ENCODE peak calls at places on chromosomes 12 and 14, in ten cellular contexts. E, U, I, Y, T, D, B, H, Q and S are unnamed samples.
A peak's percentile ranks its signal among the peaks of the same experiment; 100 is the strongest.

GRCh38 chr12:7142057-7142644 is 12.0 kb downstream of the CLSTN3 start:
- DNase-seq in H (no peak), T (peak; percentile 52), D (no peak), Y (no peak), U (no peak), B (peak; percentile 40), I (peak; percentile 39), E (no peak), Q (peak; percentile 22), S (peak; percentile 91)

GRCh38 chr12:6369916-6370575 is 5.3 kb downstream of the SCNN1A start:
- DNase-seq in U (no peak), B (no peak), E (no peak), Y (no peak), I (no peak), D (no peak), H (no peak), T (peak; percentile 31), Q (no peak), S (no peak)

GRCh38 chr12:96472384-96472783 is 17.0 kb upstream of the CFAP54 start:
- DNase-seq in Q (no peak), D (no peak), I (no peak), Y (no peak), H (no peak), T (no peak), U (no peak), B (no peak), E (no peak), S (no peak)

GRCh38 chr14:90361865-90362557 is 30.3 kb upstream of the NRDE2 start:
- DNase-seq in Q (no peak), U (no peak), B (no peak), D (no peak), I (no peak), Y (no peak), E (no peak), H (no peak), T (no peak), S (no peak)

GRCh38 chr14:100047600-100047999 is 17.6 kb upstream of the EVL start:
- DNase-seq in Q (no peak), T (no peak), E (no peak), D (no peak), I (no peak), Y (no peak), H (no peak), B (no peak), U (no peak), S (no peak)

GRCh38 chr14:100283984-100284881 is 22.0 kb downstream of the SLC25A29 start:
- DNase-seq in U (no peak), Y (no peak), Q (no peak), B (no peak), T (no peak), D (peak; percentile 36), E (no peak), H (no peak), I (no peak), S (no peak)

GRCh38 chr14:92624764-92625163 is 111.2 kb downstream of the RIN3 start:
- DNase-seq in Q (no peak), T (no peak), E (no peak), I (no peak), B (no peak), U (no peak), D (no peak), H (no peak), Y (no peak), S (no peak)

GRCh38 chr14:104515811-104516780 is 63.5 kb upstream of the C14orf180 start:
- DNase-seq in E (no peak), D (no peak), T (no peak), U (no peak), Q (no peak), H (no peak), B (no peak), I (no peak), Y (no peak), S (no peak)

GRCh38 chr14:64060199-64060545 is 207.4 kb downstream of the SYNE2 start:
- DNase-seq in H (no peak), B (no peak), D (no peak), Y (no peak), E (no peak), T (no peak), Q (no peak), U (no peak), I (no peak), S (no peak)

GRCh38 chr14:64061115-64061514 is 208.3 kb downstream of the SYNE2 start:
- DNase-seq in D (no peak), E (no peak), H (no peak), B (no peak), I (no peak), U (no peak), Q (no peak), T (no peak), Y (no peak), S (no peak)

GRCh38 chr14:64060648-64061096 is 207.9 kb downstream of the SYNE2 start:
- DNase-seq in Y (no peak), I (no peak), H (no peak), T (no peak), U (no peak), B (no peak), E (no peak), Q (no peak), D (no peak), S (peak; percentile 93)

GRCh38 chr14:64059454-64060198 is 206.8 kb downstream of the SYNE2 start:
- DNase-seq in Q (no peak), B (no peak), Y (no peak), H (no peak), D (no peak), T (no peak), E (no peak), U (no peak), I (no peak), S (no peak)

DNA sequence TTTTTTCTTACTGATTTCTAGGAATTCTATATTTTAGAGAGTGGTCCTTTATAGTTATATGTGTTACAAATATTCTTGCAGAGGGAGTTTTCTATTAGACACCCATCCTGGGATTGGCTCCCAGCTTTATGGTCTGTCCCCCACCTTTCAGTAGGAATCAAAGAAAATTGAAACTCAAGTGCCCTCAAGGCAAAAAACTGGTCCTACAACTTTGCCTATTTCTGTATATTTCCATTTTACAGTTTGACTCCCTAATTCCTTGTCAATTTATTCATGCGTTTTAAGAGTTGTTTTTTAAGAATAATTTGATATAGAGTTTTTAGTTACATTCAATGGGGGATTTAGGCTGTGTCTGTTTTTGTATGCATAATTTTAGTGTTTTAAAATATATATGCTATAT is 208.9 kb downstream of the SYNE2 start:
- DNase-seq in Q (no peak), Y (no peak), U (no peak), E (no peak), I (no peak), T (no peak), B (no peak), H (no peak), D (no peak), S (no peak)
- H3K27ac ChIP-seq in Q (no peak overlapping the region), Y (no peak overlapping the region), U (no peak overlapping the region), E (no peak overlapping the region), I (no peak overlapping the region), T (no peak overlapping the region), B (no peak overlapping the region), H (no peak overlapping the region), D (no peak overlapping the region), S (no peak overlapping the region)

DNA sequence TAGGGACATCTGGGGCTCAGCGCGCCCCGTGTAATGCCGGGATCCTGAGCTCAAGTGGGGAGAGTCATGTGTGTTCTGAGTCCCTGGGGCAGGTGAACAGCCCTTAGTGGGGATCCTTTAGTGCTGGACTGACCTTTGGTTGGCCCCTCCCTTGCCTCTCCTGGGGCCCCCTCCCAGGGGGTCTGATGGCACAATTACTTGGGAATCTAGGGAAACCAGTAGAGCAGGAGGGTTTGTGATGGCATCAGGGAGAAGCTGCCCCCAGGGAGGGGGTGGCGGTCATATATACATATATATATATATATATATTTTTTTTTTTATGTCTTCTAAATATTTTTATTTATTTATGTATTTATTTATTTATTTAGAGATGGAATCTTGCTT is at the start of gene MORN3:
- DNase-seq in T (no peak), Q (no peak), E (no peak), U (no peak), B (no peak), Y (no peak), H (no peak), I (no peak), D (no peak), S (no peak)
- H3K27ac ChIP-seq in T (no peak within 1 kb of the TSS), Q (no peak within 1 kb of the TSS), E (no peak within 1 kb of the TSS), U (no peak within 1 kb of the TSS), B (no peak within 1 kb of the TSS), Y (no peak within 1 kb of the TSS), H (no peak within 1 kb of the TSS), I (no peak within 1 kb of the TSS), D (no peak within 1 kb of the TSS), S (no peak within 1 kb of the TSS)

GRCh38 chr12:11130382-11130781 is 4.1 kb downstream of the TAS2R30 start:
- DNase-seq in E (no peak), T (no peak), Y (no peak), B (no peak), I (no peak), Q (no peak), D (no peak), H (no peak), U (no peak), S (no peak)

GRCh38 chr12:11134300-11134699 is at the start of gene TAS2R30:
- DNase-seq in U (no peak), Y (no peak), D (no peak), B (no peak), I (no peak), H (no peak), Q (no peak), T (no peak), E (no peak), S (no peak)

GRCh38 chr12:11133162-11133561 is 1.3 kb downstream of the TAS2R30 start:
- DNase-seq in B (no peak), D (no peak), Y (no peak), Q (no peak), U (no peak), E (no peak), T (no peak), H (no peak), I (no peak), S (no peak)

GRCh38 chr12:11133816-11134215 is 628 bp downstream of the TAS2R30 start:
- DNase-seq in B (no peak), D (no peak), T (no peak), Q (no peak), H (no peak), E (no peak), Y (no peak), U (no peak), I (no peak), S (no peak)

GRCh38 chr12:11130999-11131398 is 3.4 kb downstream of the TAS2R30 start:
- DNase-seq in D (no peak), U (no peak), I (no peak), B (no peak), Q (no peak), E (no peak), T (no peak), H (no peak), Y (no peak), S (no peak)
- H3K27ac ChIP-seq in D (no peak overlapping the region), U (no peak overlapping the region), I (no peak overlapping the region), B (no peak overlapping the region), Q (no peak overlapping the region), E (no peak overlapping the region), T (no peak overlapping the region), H (no peak overlapping the region), Y (no peak overlapping the region), S (no peak overlapping the region)

GRCh38 chr12:111745201-111745600 is 21.5 kb upstream of the ALDH2 start:
- DNase-seq in E (no peak), H (no peak), D (no peak), U (no peak), I (no peak), T (no peak), Q (no peak), B (no peak), Y (no peak), S (peak; percentile 57)

GRCh38 chr12:111747333-111747732 is 19.4 kb upstream of the ALDH2 start:
- DNase-seq in I (no peak), B (no peak), T (no peak), D (no peak), E (no peak), Q (peak; percentile 39), H (no peak), U (no peak), Y (no peak), S (no peak)

GRCh38 chr12:111749391-111749790 is 17.3 kb upstream of the ALDH2 start:
- DNase-seq in B (no peak), E (no peak), T (no peak), D (no peak), Y (no peak), I (no peak), U (no peak), H (no peak), Q (no peak), S (no peak)

GRCh38 chr12:111748867-111749266 is 17.9 kb upstream of the ALDH2 start:
- DNase-seq in I (no peak), U (no peak), D (no peak), Y (no peak), Q (no peak), B (no peak), E (no peak), H (no peak), T (no peak), S (no peak)

GRCh38 chr12:111748195-111748803 is 18.4 kb upstream of the ALDH2 start:
- DNase-seq in H (no peak), Y (no peak), D (no peak), T (no peak), U (no peak), B (no peak), E (no peak), I (no peak), Q (peak; percentile 29), S (no peak)
- H3K27ac ChIP-seq in H (no peak overlapping the region), Y (no peak overlapping the region), D (no peak overlapping the region), T (no peak overlapping the region), U (peak overlapping the region; percentile 57), B (no peak overlapping the region), E (no peak overlapping the region), I (no peak overlapping the region), Q (peak overlapping the region; percentile 48), S (no peak overlapping the region)